ENCODE peak calls at places on chromosome 14, in six cellular contexts. R is GM23248; B is IMR-90; F is CD8-positive, alpha-beta T cell; E is astrocyte of the cerebellum; W is mucosa of descending colon. T is an unnamed sample.

GRCh38 chr14:105974902-105975301 is 448.5 kb downstream of the TMEM121 start:
- DNase-seq in W (peak; percentile 31), R (no peak), B (no peak), F (peak; percentile 67), E (no peak), T (no peak)

GRCh38 chr14:48275301-48275700 is 599.9 kb upstream of the MDGA2 start:
- DNase-seq in R (no peak), E (no peak), B (no peak), W (no peak), F (no peak), T (no peak)

GRCh38 chr14:29821665-29822429 is 105.8 kb downstream of the PRKD1 start:
- DNase-seq in E (no peak), F (no peak), B (no peak), W (no peak), R (no peak), T (peak; percentile 28)

GRCh38 chr14:68109132-68109531 is 289.6 kb downstream of the RAD51B start:
- DNase-seq in W (no peak), B (peak; percentile 49), E (no peak), R (peak; percentile 66), F (no peak), T (peak; percentile 61)

GRCh38 chr14:66509874-66510273 is 1.9 kb downstream of the GPHN start:
- DNase-seq in W (no peak), E (no peak), F (no peak), B (no peak), R (peak; percentile 18), T (peak; percentile 7)

GRCh38 chr14:51644215-51644969 is 7.3 kb upstream of the FRMD6 start:
- DNase-seq in W (no peak), E (no peak), B (peak; percentile 58), R (peak; percentile 56), F (no peak), T (peak; percentile 56)

GRCh38 chr14:93329965-93330608 is 2.7 kb downstream of the BTBD7 start:
- DNase-seq in E (no peak), W (no peak), R (no peak), F (no peak), B (no peak), T (no peak)

GRCh38 chr14:65164068-65164824 is 61.9 kb upstream of the MAX start:
- DNase-seq in B (peak; percentile 61), F (peak; percentile 30), W (peak; percentile 66), R (peak; percentile 70), E (peak; percentile 62), T (peak; percentile 65)

GRCh38 chr14:47626151-47627035 is 49.0 kb downstream of the MDGA2 start:
- DNase-seq in F (no peak), R (no peak), E (no peak), B (no peak), W (no peak), T (no peak)

GRCh38 chr14:105495990-105496830 is 5.2 kb downstream of the TEDC1 start:
- DNase-seq in R (no peak), W (no peak), E (no peak), F (no peak), B (no peak), T (no peak)

GRCh38 chr14:28751467-28752058 is 15.0 kb upstream of the FOXG1 start:
- DNase-seq in R (peak; percentile 73), W (peak; percentile 57), B (peak; percentile 49), E (peak; percentile 66), F (no peak), T (peak; percentile 76)

GRCh38 chr14:103847954-103848719 is 762 bp upstream of the PPP1R13B start:
- DNase-seq in E (no peak), W (no peak), B (no peak), R (peak; percentile 46), F (no peak), T (no peak)

GRCh38 chr14:64549805-64550538 is at the start of gene PPP1R36:
- DNase-seq in E (no peak), R (peak; percentile 71), W (peak; percentile 83), B (no peak), F (peak; percentile 39), T (no peak)

GRCh38 chr14:59583755-59584154 is 7.1 kb upstream of the CCDC175 start:
- DNase-seq in F (no peak), R (peak; percentile 56), W (no peak), E (peak; percentile 34), B (peak; percentile 47), T (peak; percentile 34)
- H3K4me3 ChIP-seq in F (no peak overlapping the region), R (no peak overlapping the region), W (no peak overlapping the region), E (no peak overlapping the region), B (no peak overlapping the region), T (no peak overlapping the region)

GRCh38 chr14:54221432-54221803 is 175.4 kb upstream of the CDKN3 start:
- DNase-seq in F (no peak), E (no peak), R (no peak), W (no peak), B (no peak), T (no peak)

GRCh38 chr14:54221971-54222370 is 174.8 kb upstream of the CDKN3 start:
- DNase-seq in B (no peak), F (no peak), W (no peak), R (no peak), E (no peak), T (no peak)

GRCh38 chr14:54220697-54221431 is 175.9 kb upstream of the CDKN3 start:
- DNase-seq in W (no peak), E (no peak), R (no peak), F (no peak), B (no peak), T (no peak)

GRCh38 chr14:54220122-54220691 is 176.6 kb upstream of the CDKN3 start:
- DNase-seq in F (no peak), E (no peak), B (no peak), W (no peak), R (peak; percentile 47), T (no peak)

GRCh38 chr14:54219281-54220121 is 177.3 kb upstream of the CDKN3 start:
- DNase-seq in E (no peak), W (no peak), F (no peak), B (no peak), R (peak; percentile 20), T (peak; percentile 46)
- H3K4me3 ChIP-seq in E (no peak overlapping the region), W (no peak overlapping the region), F (no peak overlapping the region), B (no peak overlapping the region), R (peak overlapping the region; percentile 69), T (no peak overlapping the region)

GRCh38 chr14:89813485-89814080 is 140.9 kb downstream of the EFCAB11 start:
- DNase-seq in F (no peak), W (no peak), R (peak; percentile 82), B (peak; percentile 96), E (peak; percentile 60), T (peak; percentile 16)
- H3K4me3 ChIP-seq in F (no peak overlapping the region), W (no peak overlapping the region), R (peak overlapping the region; percentile 40), B (no peak overlapping the region), E (peak overlapping the region; percentile 7), T (no peak overlapping the region)

DNA sequence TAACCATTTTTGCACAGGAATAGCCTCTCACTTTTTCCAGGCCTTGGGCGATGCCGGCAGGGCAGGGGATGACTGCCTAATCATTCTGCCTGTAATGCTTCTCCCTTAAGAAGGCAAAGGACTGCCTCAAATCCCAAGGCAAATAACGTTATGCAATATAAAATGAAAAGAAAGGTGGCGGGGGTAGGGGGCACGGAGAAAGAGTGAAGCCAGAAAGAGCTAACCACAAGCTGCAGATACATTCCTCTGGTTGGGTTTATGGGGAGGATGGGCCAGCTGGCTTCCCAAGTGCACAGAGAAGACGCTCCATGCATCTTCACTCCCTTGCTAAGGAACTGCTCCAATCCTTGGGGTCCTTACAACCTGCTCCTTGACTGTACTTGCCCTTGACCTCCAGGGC is 229.5 kb downstream of the FOXN3 start:
- DNase-seq in F (no peak), E (no peak), R (no peak), W (no peak), B (no peak), T (no peak)
- H3K4me3 ChIP-seq in F (no peak overlapping the region), E (no peak overlapping the region), R (no peak overlapping the region), W (no peak overlapping the region), B (no peak overlapping the region), T (no peak overlapping the region)

GRCh38 chr14:54488646-54489317 is at the start of gene GMFB:
- DNase-seq in R (peak; percentile 97), B (peak; percentile 91), E (peak; percentile 77), F (peak; percentile 89), W (peak; percentile 94), T (peak; percentile 88)

GRCh38 chr14:54488318-54488645 is 498 bp downstream of the GMFB start:
- DNase-seq in R (no peak), F (no peak), W (no peak), E (no peak), B (no peak), T (no peak)

GRCh38 chr14:54490448-54490805 is 1.6 kb upstream of the GMFB start:
- DNase-seq in E (no peak), B (no peak), F (no peak), R (no peak), W (no peak), T (no peak)

GRCh38 chr14:54489318-54489683 is 521 bp upstream of the GMFB start:
- DNase-seq in W (no peak), F (no peak), R (no peak), B (no peak), E (no peak), T (no peak)

DNA sequence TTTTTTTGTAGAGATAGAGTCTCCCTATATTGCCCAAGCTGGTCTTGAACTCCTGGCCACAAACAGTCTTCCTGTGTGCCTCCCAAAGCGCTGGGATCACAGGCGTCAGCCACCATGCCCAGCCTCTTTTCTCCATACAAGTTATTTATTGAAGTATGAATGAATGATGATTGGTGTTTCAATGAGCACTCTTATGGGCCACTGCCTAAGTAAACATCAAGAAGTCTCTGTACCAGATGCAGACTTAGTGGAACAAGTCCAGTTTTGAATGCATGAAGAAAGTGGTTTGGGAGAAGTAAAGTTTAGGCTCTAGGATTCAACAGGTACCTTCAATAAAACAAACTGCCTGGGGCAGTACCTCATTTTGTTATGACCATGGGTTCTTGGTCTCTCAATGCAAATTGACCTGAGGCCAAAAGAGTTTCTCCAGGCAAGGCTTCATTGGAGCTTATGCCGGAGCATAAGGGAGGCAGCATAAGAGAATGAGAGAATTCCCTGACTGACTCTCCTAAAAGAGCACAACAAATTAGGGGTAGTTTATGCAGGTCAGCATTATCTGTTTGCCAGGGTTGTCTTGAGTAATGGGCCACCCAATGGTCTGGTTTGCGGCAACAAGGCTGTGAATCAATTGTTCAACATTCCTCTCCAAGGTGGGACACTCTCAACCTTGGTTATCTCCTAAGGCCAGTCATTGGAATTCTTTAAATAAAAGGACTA is 1.1 kb upstream of the GMFB start:
- DNase-seq in E (no peak), F (no peak), W (no peak), B (no peak), R (peak; percentile 18), T (peak; percentile 43)
- H3K4me3 ChIP-seq in E (no peak overlapping the region), F (peak overlapping the region; percentile 73), W (no peak overlapping the region), B (no peak overlapping the region), R (peak overlapping the region; percentile 88), T (peak overlapping the region; percentile 94)